ENCODE peak calls at places on chromosomes 11 and 22, in four cellular contexts. P is GM23338, K is fibroblast of lung, L is PC-3. A is an unnamed sample.

GRCh38 chr11:21895686-21896085 is 297.2 kb upstream of the ANO5 start:
- DNase-seq in P (no peak), K (no peak), L (no peak), A (no peak)

GRCh38 chr11:104892723-104893511 is 5.3 kb downstream of the CASP12 start:
- DNase-seq in P (no peak), K (peak; percentile 39), L (peak; percentile 37), A (no peak)

GRCh38 chr11:11448626-11449025 is 95.6 kb upstream of the CSNK2A3 start:
- DNase-seq in P (no peak), K (no peak), L (no peak), A (no peak)

GRCh38 chr11:67304511-67305113 is 1.3 kb downstream of the SSH3 start:
- DNase-seq in P (no peak), K (no peak), L (no peak), A (no peak)

GRCh38 chr11:55791606-55792005 is 3.8 kb upstream of the OR5D14 start:
- DNase-seq in P (no peak), K (no peak), L (no peak), A (no peak)

GRCh38 chr11:1935156-1936071 is 11.7 kb upstream of the MRPL23 start:
- DNase-seq in P (no peak), K (no peak), L (no peak), A (no peak)

GRCh38 chr11:8059571-8060011 is 21.4 kb upstream of the TUB start:
- DNase-seq in P (no peak), K (no peak), L (no peak), A (no peak)

GRCh38 chr22:38081941-38082828 is 1.8 kb downstream of the SLC16A8 start:
- DNase-seq in P (peak; percentile 58), K (no peak), L (no peak), A (no peak)

GRCh38 chr22:27051407-27051806 is 394.0 kb downstream of the MIAT start:
- DNase-seq in P (no peak), K (no peak), L (no peak), A (no peak)

GRCh38 chr11:1436468-1437030 is 46.8 kb downstream of the BRSK2 start:
- DNase-seq in P (peak; percentile 32), K (no peak), L (no peak), A (no peak)

GRCh38 chr22:23163665-23164064 is 16.6 kb upstream of the BCR start:
- DNase-seq in P (no peak), K (peak; percentile 53), L (no peak), A (no peak)

GRCh38 chr22:32803020-32803758 is 1.7 kb downstream of the TIMP3 start:
- DNase-seq in P (no peak), K (peak; percentile 33), L (no peak), A (no peak)

GRCh38 chr11:12122083-12122482 is 11.7 kb downstream of the MICAL2 start:
- DNase-seq in P (peak; percentile 82), K (no peak), L (peak; percentile 43), A (peak; percentile 48)

GRCh38 chr22:21697021-21697771 is 31.4 kb downstream of the PPIL2 start:
- DNase-seq in P (no peak), K (no peak), L (no peak), A (no peak)

GRCh38 chr11:1271406-1271805 is 38.0 kb downstream of the TOLLIP start:
- DNase-seq in P (no peak), K (no peak), L (no peak), A (no peak)

GRCh38 chr11:113908107-113908506 is 3.5 kb downstream of the HTR3B start:
- DNase-seq in P (no peak), K (no peak), L (no peak), A (no peak)

GRCh38 chr11:114358711-114359110 is 41.6 kb downstream of the C11orf71 start:
- DNase-seq in P (no peak), K (no peak), L (no peak), A (no peak)

GRCh38 chr11:65903068-65903481 is 2.9 kb upstream of the FOSL1 start:
- DNase-seq in P (peak; percentile 72), K (peak; percentile 78), L (peak; percentile 96), A (peak; percentile 90)

GRCh38 chr22:40757071-40757470 is 62.1 kb downstream of the SLC25A17 start:
- DNase-seq in P (no peak), K (no peak), L (peak; percentile 23), A (no peak)

GRCh38 chr11:14902650-14903350 is 10.8 kb upstream of the CYP2R1 start:
- DNase-seq in P (no peak), K (peak; percentile 80), L (peak; percentile 65), A (no peak)

GRCh38 chr11:27700351-27701261 is at the start of gene BDNF:
- DNase-seq in P (peak; percentile 72), K (peak; percentile 45), L (peak; percentile 53), A (no peak)

DNA sequence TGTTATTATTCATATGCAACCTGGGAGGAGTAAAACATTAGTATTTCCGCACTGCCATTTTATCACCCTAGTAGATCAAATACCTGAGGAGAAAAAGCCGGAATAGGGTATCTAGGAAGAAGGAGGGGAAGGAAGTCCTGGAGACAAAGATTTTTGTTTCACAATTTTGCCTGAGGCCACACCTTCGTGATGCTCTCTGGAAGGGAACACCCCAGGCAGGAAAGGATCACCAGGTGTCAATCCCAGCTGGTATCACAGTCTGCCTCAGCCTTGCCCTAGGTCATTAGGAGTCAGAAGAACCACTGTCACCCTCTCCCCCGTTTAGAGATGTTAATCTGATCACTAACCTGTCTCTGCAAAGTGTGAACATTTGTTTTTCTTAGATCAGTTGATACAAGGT is 35.4 kb upstream of the IGSF9B start:
- DNase-seq in P (no peak), K (no peak), L (no peak), A (no peak)
- TF ChIP-seq EZH2 in P (no peak), K (no peak), L (no peak), A (no peak)

GRCh38 chr11:33987975-33988580 is 63.5 kb upstream of the CAPRIN1 start:
- DNase-seq in P (peak; percentile 95), K (peak; percentile 90), L (peak; percentile 76), A (peak; percentile 79)
- TF ChIP-seq EZH2 in P (no peak), K (no peak), L (no peak), A (no peak)

GRCh38 chr11:112666253-112666652 is 295.0 kb upstream of the NCAM1 start:
- DNase-seq in P (no peak), K (no peak), L (no peak), A (no peak)
- TF ChIP-seq EZH2 in P (no peak), K (no peak), L (no peak), A (no peak)

DNA sequence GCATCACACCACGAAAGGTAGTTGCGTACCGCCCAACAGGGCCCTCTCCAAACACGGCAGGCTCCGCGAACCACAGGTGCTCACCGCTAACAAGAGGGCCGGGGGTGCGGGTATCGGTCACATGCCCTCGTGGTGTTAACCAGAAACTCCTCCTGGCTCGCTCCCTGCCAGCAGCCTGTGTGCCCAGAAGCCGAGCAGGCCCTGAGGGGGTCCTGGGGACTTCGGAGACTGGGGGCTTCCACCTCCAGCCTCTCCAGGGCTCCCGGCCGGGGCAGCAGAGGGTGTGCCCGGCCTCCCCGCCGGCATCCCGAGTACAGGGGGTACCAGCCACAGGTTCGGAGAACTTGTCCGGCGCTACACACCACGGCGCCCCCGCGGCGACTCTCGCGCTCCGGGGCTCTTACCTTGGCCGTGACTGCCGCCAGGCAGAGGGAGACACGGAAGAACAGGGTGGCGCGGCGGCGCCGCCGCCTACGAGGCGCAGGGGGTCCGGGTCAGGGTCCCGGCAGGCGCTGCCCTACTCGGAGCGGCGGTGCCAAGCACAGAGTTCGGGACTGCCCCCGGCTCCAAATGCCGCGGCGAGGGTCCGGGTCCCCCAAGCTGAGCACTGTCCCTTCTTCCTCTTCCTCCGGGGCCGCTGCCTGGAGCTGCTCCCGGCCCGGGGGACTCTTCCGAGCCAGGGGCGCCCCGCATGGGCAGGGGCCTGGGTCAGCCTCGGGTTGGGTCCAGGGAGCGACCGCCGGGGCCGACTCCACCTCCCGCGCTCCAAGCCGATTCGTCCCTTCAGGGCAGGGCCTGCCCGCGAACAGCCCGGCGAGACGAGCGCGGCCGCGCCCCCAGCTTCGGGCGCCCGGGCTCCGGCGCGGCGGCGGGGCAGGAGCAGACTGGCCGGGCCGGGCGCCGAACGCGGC is at the start of gene LARGE1:
- DNase-seq in P (peak; percentile 71), K (peak; percentile 29), L (no peak), A (no peak)
- TF ChIP-seq EZH2 in P (no peak), K (no peak), L (no peak), A (no peak)

A was measured in HCT116.